ENCODE peak calls at places on chromosomes 4 and X, in four cellular contexts. Q is endothelial cell, Y is fibroblast of pulmonary artery, O is left ventricle myocardium inferior. U is an unnamed sample.

GRCh38 chrX:48475295-48475694 is 704 bp upstream of the FTSJ1 start:
- DNase-seq in Q (no peak), Y (no peak), O (no peak), U (peak; percentile 31)

GRCh38 chr4:24971192-24971591 is 58.4 kb upstream of the CCDC149 start:
- DNase-seq in Q (no peak), Y (no peak), O (no peak), U (peak; percentile 38)

GRCh38 chr4:127870688-127871087 is 10.0 kb upstream of the PLK4 start:
- DNase-seq in Q (no peak), Y (peak; percentile 84), O (no peak), U (no peak)

GRCh38 chr4:13544556-13545393 is 467 bp upstream of the NKX3-2 start:
- DNase-seq in Q (peak; percentile 89), Y (peak; percentile 69), O (peak; percentile 60), U (peak; percentile 78)

GRCh38 chr4:176034936-176035335 is 30.7 kb upstream of the WDR17 start:
- DNase-seq in Q (no peak), Y (no peak), O (no peak), U (no peak)

GRCh38 chr4:158535130-158535614 is 13.5 kb downstream of the RXFP1 start:
- DNase-seq in Q (no peak), Y (peak; percentile 69), O (no peak), U (no peak)

GRCh38 chr4:2943364-2944090 is 19.7 kb downstream of the NOP14 start:
- DNase-seq in Q (no peak), Y (no peak), O (no peak), U (no peak)

GRCh38 chr4:75376543-75376942 is 137.7 kb downstream of the RCHY1 start:
- DNase-seq in Q (no peak), Y (no peak), O (no peak), U (no peak)

GRCh38 chrX:19127649-19128168 is 5.4 kb upstream of the ADGRG2 start:
- DNase-seq in Q (no peak), Y (peak; percentile 69), O (peak; percentile 17), U (no peak)

GRCh38 chr4:16721618-16722291 is 176.7 kb downstream of the LDB2 start:
- DNase-seq in Q (no peak), Y (peak; percentile 82), O (no peak), U (no peak)

GRCh38 chrX:116232833-116233232 is 62.3 kb downstream of the AGTR2 start:
- DNase-seq in Q (no peak), Y (peak; percentile 88), O (no peak), U (no peak)

GRCh38 chrX:151921866-151922265 is 9.2 kb downstream of the MAGEA4 start:
- DNase-seq in Q (no peak), Y (no peak), O (no peak), U (no peak)

GRCh38 chr4:153169811-153170210 is 34.4 kb upstream of the TRIM2 start:
- DNase-seq in Q (no peak), Y (no peak), O (no peak), U (no peak)

GRCh38 chrX:6004529-6004928 is 224.1 kb downstream of the NLGN4X start:
- DNase-seq in Q (no peak), Y (no peak), O (no peak), U (no peak)

GRCh38 chrX:148536961-148537360 is 36.5 kb downstream of the AFF2 start:
- DNase-seq in Q (no peak), Y (no peak), O (no peak), U (no peak)

GRCh38 chr4:132001542-132001941 is 1147.6 kb upstream of the PCDH10 start:
- DNase-seq in Q (no peak), Y (peak; percentile 79), O (no peak), U (no peak)

GRCh38 chrX:138759217-138759943 is 47.9 kb upstream of the FGF13 start:
- DNase-seq in Q (no peak), Y (no peak), O (no peak), U (no peak)

GRCh38 chrX:107683931-107684330 is 55.6 kb downstream of the PRPS1 start:
- DNase-seq in Q (no peak), Y (no peak), O (no peak), U (no peak)

GRCh38 chr4:142435599-142436235 is 410.4 kb downstream of the INPP4B start:
- DNase-seq in Q (no peak), Y (no peak), O (no peak), U (peak; percentile 32)

GRCh38 chr4:70722199-70722791 is 531 bp downstream of the RUFY3 start:
- DNase-seq in Q (no peak), Y (peak; percentile 75), O (no peak), U (no peak)

GRCh38 chrX:8984231-8984630 is 49.7 kb downstream of the FAM9B start:
- DNase-seq in Q (no peak), Y (no peak), O (no peak), U (no peak)

DNA sequence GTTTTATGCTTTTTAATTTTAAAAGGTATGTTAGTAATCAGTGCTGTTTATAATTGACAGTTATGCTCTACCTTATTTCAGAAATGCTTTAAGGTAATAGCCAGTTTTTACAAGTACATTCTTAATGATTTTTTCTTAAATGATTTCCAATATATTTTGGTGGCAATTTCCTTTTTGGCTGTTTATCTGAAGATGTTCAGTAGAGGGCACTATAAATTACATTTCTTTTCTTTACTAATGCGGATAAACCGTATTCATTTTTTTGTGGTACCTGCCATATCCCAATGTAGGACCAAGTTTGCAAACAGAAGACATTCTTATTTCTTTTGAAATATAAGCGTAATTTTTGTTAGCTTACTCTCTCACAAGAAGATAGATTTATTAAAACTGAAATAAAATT is 65.4 kb downstream of the CCKAR start:
- DNase-seq in Q (no peak), Y (no peak), O (no peak), U (no peak)
- TF ChIP-seq CTCF in Q (no peak), Y (no peak), O (no peak), U (no peak)

DNA sequence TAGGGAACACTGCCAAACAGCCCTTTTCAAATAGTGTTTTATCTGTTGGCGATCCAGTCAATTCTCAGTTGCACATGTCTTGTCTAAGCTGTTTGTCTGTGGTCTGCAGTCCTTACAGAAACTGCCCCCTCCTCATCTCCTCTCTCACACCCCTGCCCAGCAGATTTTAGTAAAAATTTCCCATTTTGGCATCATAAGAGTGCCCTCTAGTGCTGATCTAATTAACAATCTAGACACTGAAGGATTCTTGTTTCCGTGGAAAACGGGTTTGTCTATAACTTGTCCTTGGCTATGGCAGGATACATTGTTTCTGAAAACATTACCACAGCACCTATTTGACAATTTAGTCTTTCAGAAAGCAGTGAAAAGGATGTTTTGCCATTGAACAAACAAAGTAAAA is 227.2 kb upstream of the MBNL3 start:
- DNase-seq in Q (no peak), Y (no peak), O (no peak), U (no peak)
- TF ChIP-seq CTCF in Q (no peak), Y (peak; percentile 28), O (no peak), U (no peak)

DNA sequence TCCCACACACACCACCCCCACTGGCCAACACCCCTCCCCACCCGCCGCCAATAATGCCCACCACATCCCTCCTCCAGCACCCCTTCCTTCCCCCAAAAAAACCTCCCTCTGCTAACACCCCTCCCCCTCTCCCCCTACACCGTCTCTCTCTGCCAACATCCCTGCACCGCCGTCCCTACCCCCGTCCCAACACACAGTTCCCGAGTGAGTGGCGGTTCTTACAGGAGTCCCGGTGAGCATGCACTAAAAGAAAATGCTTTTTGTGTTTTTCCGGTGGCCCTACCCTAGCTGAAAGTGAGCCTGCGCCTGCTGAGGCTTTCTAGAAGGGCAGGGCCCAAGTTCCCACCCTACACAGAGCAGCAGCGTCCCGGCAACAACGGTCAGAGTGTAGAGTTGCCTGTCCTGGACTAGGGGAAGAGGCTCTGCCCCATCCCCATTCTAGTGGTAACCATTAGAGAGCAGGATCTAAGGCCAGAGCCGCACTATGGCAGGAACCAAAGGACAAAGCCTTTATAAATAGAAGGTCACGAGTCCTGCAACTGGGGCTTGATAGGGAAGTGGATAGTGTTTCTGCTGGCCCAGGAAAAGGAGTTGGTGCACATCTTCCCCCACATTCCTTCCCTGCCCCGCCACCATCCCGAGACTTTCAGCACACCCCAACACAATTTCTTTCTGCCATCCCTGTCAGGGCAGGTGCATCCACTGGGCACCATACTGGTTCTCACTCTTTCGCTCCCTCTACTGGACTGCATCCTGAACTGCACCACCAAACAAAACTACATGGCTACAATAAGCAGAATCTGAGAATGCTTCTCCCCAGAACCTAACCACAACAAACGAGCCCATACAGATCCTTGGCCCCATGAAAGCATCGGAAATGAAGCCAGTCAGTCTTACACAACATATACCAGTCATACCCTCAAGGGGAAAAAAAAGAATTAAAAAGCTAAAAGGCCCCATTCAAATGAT is 78.1 kb upstream of the PAGE3 start:
- DNase-seq in Q (no peak), Y (peak; percentile 22), O (no peak), U (peak; percentile 2)
- TF ChIP-seq CTCF in Q (no peak), Y (peak; percentile 48), O (peak; percentile 65), U (no peak)

GRCh38 chrX:64642482-64642881 is 247.2 kb upstream of the MTMR8 start:
- DNase-seq in Q (peak; percentile 8), Y (no peak), O (no peak), U (no peak)
- TF ChIP-seq CTCF in Q (peak; percentile 44), Y (no peak), O (no peak), U (no peak)

GRCh38 chrX:123188081-123188480 is 4.0 kb downstream of the GRIA3 start:
- DNase-seq in Q (no peak), Y (no peak), O (no peak), U (no peak)
- TF ChIP-seq CTCF in Q (no peak), Y (no peak), O (no peak), U (no peak)